ENCODE peak calls at places on chromosomes 5 and 9, in six cellular contexts. One of them, this sample, is unnamed.

GRCh38 chr5:119396265-119396664 is 40.4 kb downstream of the TNFAIP8 start:
- DNase-seq in A549: no peak
- DNase-seq in GM12878: no peak
- DNase-seq in K562: no peak
- DNase-seq in HepG2: no peak
- DNase-seq in endothelial cell of umbilical vein: no peak
- DNase-seq in this sample: peak

GRCh38 chr5:149917073-149917676 is 27.4 kb downstream of the PDE6A start:
- DNase-seq in A549: no peak
- DNase-seq in GM12878: no peak
- DNase-seq in K562: no peak
- DNase-seq in HepG2: no peak
- DNase-seq in endothelial cell of umbilical vein: peak
- DNase-seq in this sample: no peak

GRCh38 chr5:156147251-156147947 is 179.6 kb upstream of the SGCD start:
- DNase-seq in A549: peak
- DNase-seq in GM12878: no peak
- DNase-seq in K562: no peak
- DNase-seq in HepG2: no peak
- DNase-seq in endothelial cell of umbilical vein: no peak
- DNase-seq in this sample: no peak

GRCh38 chr5:133114166-133114932 is 62.5 kb downstream of the HSPA4 start:
- DNase-seq in A549: no peak
- DNase-seq in GM12878: no peak
- DNase-seq in K562: no peak
- DNase-seq in HepG2: no peak
- DNase-seq in endothelial cell of umbilical vein: no peak
- DNase-seq in this sample: no peak

GRCh38 chr5:32687167-32687831 is 23.8 kb upstream of the NPR3 start:
- DNase-seq in A549: no peak
- DNase-seq in GM12878: no peak
- DNase-seq in K562: no peak
- DNase-seq in HepG2: no peak
- DNase-seq in endothelial cell of umbilical vein: no peak
- DNase-seq in this sample: no peak

GRCh38 chr5:150544606-150545219 is 36.8 kb downstream of the NDST1 start:
- DNase-seq in A549: peak
- DNase-seq in GM12878: peak
- DNase-seq in K562: peak
- DNase-seq in HepG2: peak
- DNase-seq in endothelial cell of umbilical vein: peak
- DNase-seq in this sample: peak

GRCh38 chr9:8647824-8648223 is 848.2 kb upstream of the DMAC1 start:
- DNase-seq in A549: no peak
- DNase-seq in GM12878: no peak
- DNase-seq in K562: no peak
- DNase-seq in HepG2: no peak
- DNase-seq in endothelial cell of umbilical vein: no peak
- DNase-seq in this sample: no peak

GRCh38 chr9:113675475-113675941 is 200.6 kb upstream of the ZNF618 start:
- DNase-seq in A549: no peak
- DNase-seq in GM12878: no peak
- DNase-seq in K562: no peak
- DNase-seq in HepG2: no peak
- DNase-seq in endothelial cell of umbilical vein: peak
- DNase-seq in this sample: peak

GRCh38 chr9:92770005-92770995 is 5.7 kb upstream of the BICD2 start:
- DNase-seq in A549: no peak
- DNase-seq in GM12878: no peak
- DNase-seq in K562: peak
- DNase-seq in HepG2: peak
- DNase-seq in endothelial cell of umbilical vein: peak
- DNase-seq in this sample: peak

GRCh38 chr5:31113101-31113500 is 80.4 kb upstream of the CDH6 start:
- DNase-seq in A549: no peak
- DNase-seq in GM12878: no peak
- DNase-seq in K562: no peak
- DNase-seq in HepG2: no peak
- DNase-seq in endothelial cell of umbilical vein: no peak
- DNase-seq in this sample: no peak

GRCh38 chr5:179382486-179382885 is 37.2 kb upstream of the ADAMTS2 start:
- DNase-seq in A549: no peak
- DNase-seq in GM12878: no peak
- DNase-seq in K562: no peak
- DNase-seq in HepG2: no peak
- DNase-seq in endothelial cell of umbilical vein: no peak
- DNase-seq in this sample: no peak

GRCh38 chr5:180396931-180397330 is 43.8 kb upstream of the GFPT2 start:
- DNase-seq in A549: no peak
- DNase-seq in GM12878: no peak
- DNase-seq in K562: no peak
- DNase-seq in HepG2: no peak
- DNase-seq in endothelial cell of umbilical vein: no peak
- DNase-seq in this sample: no peak

GRCh38 chr5:172245823-172246222 is 37.7 kb downstream of the UBTD2 start:
- DNase-seq in A549: no peak
- DNase-seq in GM12878: no peak
- DNase-seq in K562: no peak
- DNase-seq in HepG2: no peak
- DNase-seq in endothelial cell of umbilical vein: no peak
- DNase-seq in this sample: no peak

GRCh38 chr5:146718628-146719027 is 159.9 kb downstream of the PPP2R2B start:
- DNase-seq in A549: no peak
- DNase-seq in GM12878: no peak
- DNase-seq in K562: no peak
- DNase-seq in HepG2: no peak
- DNase-seq in endothelial cell of umbilical vein: no peak
- DNase-seq in this sample: no peak

GRCh38 chr9:92711146-92711545 is 41.2 kb upstream of the IPPK start:
- DNase-seq in A549: no peak
- DNase-seq in GM12878: no peak
- DNase-seq in K562: no peak
- DNase-seq in HepG2: no peak
- DNase-seq in endothelial cell of umbilical vein: no peak
- DNase-seq in this sample: no peak

GRCh38 chr5:72380491-72381274 is 60.5 kb downstream of the PTCD2 start:
- DNase-seq in A549: no peak
- DNase-seq in GM12878: no peak
- DNase-seq in K562: no peak
- DNase-seq in HepG2: no peak
- DNase-seq in endothelial cell of umbilical vein: no peak
- DNase-seq in this sample: peak

GRCh38 chr5:7347377-7347776 is 48.6 kb upstream of the ADCY2 start:
- DNase-seq in A549: no peak
- DNase-seq in GM12878: no peak
- DNase-seq in K562: no peak
- DNase-seq in HepG2: no peak
- DNase-seq in endothelial cell of umbilical vein: no peak
- DNase-seq in this sample: no peak

GRCh38 chr5:145365464-145365863 is 469.7 kb downstream of the PRELID2 start:
- DNase-seq in A549: no peak
- DNase-seq in GM12878: no peak
- DNase-seq in K562: no peak
- DNase-seq in HepG2: no peak
- DNase-seq in endothelial cell of umbilical vein: no peak
- DNase-seq in this sample: no peak

GRCh38 chr5:172494630-172495505 is 40.5 kb upstream of the SH3PXD2B start:
- DNase-seq in A549: no peak
- DNase-seq in GM12878: no peak
- DNase-seq in K562: no peak
- DNase-seq in HepG2: no peak
- DNase-seq in endothelial cell of umbilical vein: no peak
- DNase-seq in this sample: no peak

GRCh38 chr5:176427971-176428370 is 11.6 kb upstream of the CLTB start:
- DNase-seq in A549: peak
- DNase-seq in GM12878: no peak
- DNase-seq in K562: no peak
- DNase-seq in HepG2: no peak
- DNase-seq in endothelial cell of umbilical vein: peak
- DNase-seq in this sample: no peak

GRCh38 chr5:98499892-98500291 is 273.6 kb upstream of the RGMB start:
- DNase-seq in A549: no peak
- DNase-seq in GM12878: no peak
- DNase-seq in K562: no peak
- DNase-seq in HepG2: no peak
- DNase-seq in endothelial cell of umbilical vein: no peak
- DNase-seq in this sample: no peak

GRCh38 chr5:167699434-167699833 is 592.0 kb upstream of the WWC1 start:
- DNase-seq in A549: peak
- DNase-seq in GM12878: no peak
- DNase-seq in K562: no peak
- DNase-seq in HepG2: no peak
- DNase-seq in endothelial cell of umbilical vein: peak
- DNase-seq in this sample: no peak

GRCh38 chr9:98062161-98062560 is 5.6 kb downstream of the NANS start:
- DNase-seq in A549: no peak
- DNase-seq in GM12878: no peak
- DNase-seq in K562: no peak
- DNase-seq in HepG2: no peak
- DNase-seq in endothelial cell of umbilical vein: no peak
- DNase-seq in this sample: no peak

GRCh38 chr5:128085413-128085812 is 1.8 kb downstream of the SLC12A2 start:
- DNase-seq in A549: peak
- DNase-seq in GM12878: no peak
- DNase-seq in K562: no peak
- DNase-seq in HepG2: peak
- DNase-seq in endothelial cell of umbilical vein: no peak
- DNase-seq in this sample: no peak

GRCh38 chr9:70222354-70222753 is 36.4 kb upstream of the SMC5 start:
- DNase-seq in A549: no peak
- DNase-seq in GM12878: no peak
- DNase-seq in K562: no peak
- DNase-seq in HepG2: no peak
- DNase-seq in endothelial cell of umbilical vein: no peak
- DNase-seq in this sample: no peak

GRCh38 chr5:68041293-68041692 is 174.3 kb upstream of the PIK3R1 start:
- DNase-seq in A549: no peak
- DNase-seq in GM12878: peak
- DNase-seq in K562: no peak
- DNase-seq in HepG2: no peak
- DNase-seq in endothelial cell of umbilical vein: no peak
- DNase-seq in this sample: peak

GRCh38 chr5:113505181-113505580 is 8.3 kb upstream of the YTHDC2 start:
- DNase-seq in A549: no peak
- DNase-seq in GM12878: no peak
- DNase-seq in K562: no peak
- DNase-seq in HepG2: peak
- DNase-seq in endothelial cell of umbilical vein: no peak
- DNase-seq in this sample: no peak

GRCh38 chr9:69470186-69470977 is 145.4 kb downstream of the ENTREP1 start:
- DNase-seq in A549: peak
- DNase-seq in GM12878: no peak
- DNase-seq in K562: no peak
- DNase-seq in HepG2: peak
- DNase-seq in endothelial cell of umbilical vein: peak
- DNase-seq in this sample: no peak

GRCh38 chr5:173893192-173893561 is 5.0 kb downstream of the CPEB4 start:
- DNase-seq in A549: no peak
- DNase-seq in GM12878: no peak
- DNase-seq in K562: no peak
- DNase-seq in HepG2: no peak
- DNase-seq in endothelial cell of umbilical vein: no peak
- DNase-seq in this sample: no peak
- H3K4me3 ChIP-seq in A549: peak
- H3K4me3 ChIP-seq in GM12878: peak
- H3K4me3 ChIP-seq in K562: peak
- H3K4me3 ChIP-seq in HepG2: peak
- H3K4me3 ChIP-seq in endothelial cell of umbilical vein: no peak
- H3K4me3 ChIP-seq in this sample: no peak

GRCh38 chr9:83537331-83538171 is 650 bp downstream of the FRMD3 start:
- DNase-seq in A549: peak
- DNase-seq in GM12878: no peak
- DNase-seq in K562: no peak
- DNase-seq in HepG2: no peak
- DNase-seq in endothelial cell of umbilical vein: no peak
- DNase-seq in this sample: no peak

GRCh38 chr9:83538172-83538889 is at the start of gene FRMD3:
- DNase-seq in A549: peak
- DNase-seq in GM12878: no peak
- DNase-seq in K562: no peak
- DNase-seq in HepG2: peak
- DNase-seq in endothelial cell of umbilical vein: peak
- DNase-seq in this sample: no peak

GRCh38 chr9:83533296-83533695 is 4.9 kb downstream of the FRMD3 start:
- DNase-seq in A549: no peak
- DNase-seq in GM12878: no peak
- DNase-seq in K562: no peak
- DNase-seq in HepG2: no peak
- DNase-seq in endothelial cell of umbilical vein: no peak
- DNase-seq in this sample: no peak

GRCh38 chr9:83536332-83536731 is 1.9 kb downstream of the FRMD3 start:
- DNase-seq in A549: no peak
- DNase-seq in GM12878: no peak
- DNase-seq in K562: no peak
- DNase-seq in HepG2: no peak
- DNase-seq in endothelial cell of umbilical vein: no peak
- DNase-seq in this sample: no peak

DNA sequence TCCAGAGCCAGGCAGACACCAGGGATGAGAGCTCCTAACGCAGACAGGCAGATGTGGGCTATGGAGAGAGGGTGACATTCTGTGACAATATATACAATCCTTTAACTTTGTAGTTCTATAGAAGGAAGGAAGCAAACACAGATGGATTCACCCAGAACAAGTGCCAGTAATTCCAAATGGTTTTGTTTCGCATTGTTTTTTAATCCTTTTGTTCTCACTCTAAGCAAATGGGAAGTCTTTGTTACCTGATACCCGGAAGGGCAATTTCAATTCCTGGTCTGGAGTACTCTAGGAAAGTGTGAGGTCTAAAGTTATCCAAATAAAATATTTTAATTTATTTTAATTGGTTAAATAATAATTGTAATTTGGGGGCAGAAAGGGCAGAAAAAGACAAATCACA is 2.5 kb downstream of the FRMD3 start:
- DNase-seq in A549: no peak
- DNase-seq in GM12878: no peak
- DNase-seq in K562: no peak
- DNase-seq in HepG2: no peak
- DNase-seq in endothelial cell of umbilical vein: no peak
- DNase-seq in this sample: no peak
- TF ChIP-seq CTCF in A549: no peak
- TF ChIP-seq CTCF in GM12878: no peak
- TF ChIP-seq CTCF in K562: no peak
- TF ChIP-seq CTCF in HepG2: no peak
- TF ChIP-seq CTCF in endothelial cell of umbilical vein: no peak
- TF ChIP-seq CTCF in this sample: no peak

GRCh38 chr9:133406480-133407307 is 11.1 kb downstream of the REXO4 start:
- DNase-seq in A549: peak
- DNase-seq in GM12878: no peak
- DNase-seq in K562: peak
- DNase-seq in HepG2: peak
- DNase-seq in endothelial cell of umbilical vein: peak
- DNase-seq in this sample: peak
- TF ChIP-seq MYC in A549: no peak
- TF ChIP-seq MYC in GM12878: no peak
- TF ChIP-seq MYC in K562: no peak
- TF ChIP-seq MYC in HepG2: peak
- TF ChIP-seq MYC in endothelial cell of umbilical vein: peak
- TF ChIP-seq MYC in this sample: no peak

DNA sequence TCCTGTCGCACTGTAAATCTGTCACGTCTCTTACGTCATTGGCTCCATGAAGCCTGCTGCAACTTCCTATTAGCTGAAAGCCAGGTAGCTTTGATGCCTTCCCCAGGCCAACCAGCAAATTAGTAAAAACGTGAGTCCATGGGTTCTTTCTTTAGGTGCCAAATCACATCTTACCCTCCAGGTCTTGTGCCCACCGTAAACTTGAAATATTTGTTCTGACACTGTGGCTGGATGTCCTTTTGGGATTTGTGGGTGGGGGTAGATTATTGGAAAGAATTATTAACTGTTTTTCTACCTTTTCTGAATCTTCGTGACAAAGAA is 172.8 kb downstream of the NR3C1 start:
- DNase-seq in A549: no peak
- DNase-seq in GM12878: no peak
- DNase-seq in K562: no peak
- DNase-seq in HepG2: no peak
- DNase-seq in endothelial cell of umbilical vein: no peak
- DNase-seq in this sample: no peak
- H3K4me3 ChIP-seq in A549: no peak
- H3K4me3 ChIP-seq in GM12878: no peak
- H3K4me3 ChIP-seq in K562: no peak
- H3K4me3 ChIP-seq in HepG2: no peak
- H3K4me3 ChIP-seq in endothelial cell of umbilical vein: no peak
- H3K4me3 ChIP-seq in this sample: no peak